ENCODE peak calls at places on chromosomes 13 and 19, in five cellular contexts. O, J, T, N and S are unnamed samples.

GRCh38 chr13:34914416-34914815 is 27.7 kb upstream of the NBEA start:
- DNase-seq in O (no peak), N (no peak), T (no peak), J (no peak), S (no peak)

GRCh38 chr13:27796544-27797227 is 4.4 kb downstream of the GSX1 start:
- DNase-seq in T (no peak), J (no peak), N (no peak), O (no peak), S (no peak)

GRCh38 chr13:95536629-95537241 is 15.8 kb upstream of the CLDN10 start:
- DNase-seq in O (no peak), N (no peak), J (no peak), T (peak), S (peak)

GRCh38 chr13:112329376-112329775 is 46.8 kb upstream of the SPACA7 start:
- DNase-seq in J (no peak), O (no peak), N (no peak), T (no peak), S (no peak)

GRCh38 chr19:13693933-13694332 is 70.4 kb upstream of the MRI1 start:
- DNase-seq in T (no peak), J (no peak), O (no peak), N (no peak), S (no peak)

GRCh38 chr13:50123862-50124535 is 108.8 kb downstream of the KCNRG start:
- DNase-seq in O (peak), N (peak), T (peak), J (peak), S (peak)

GRCh38 chr13:32645854-32646253 is 59.6 kb downstream of the PDS5B start:
- DNase-seq in O (no peak), J (no peak), T (no peak), N (no peak), S (no peak)

GRCh38 chr13:99812611-99813010 is 159.0 kb downstream of the ZIC5 start:
- DNase-seq in O (no peak), J (no peak), T (no peak), N (no peak), S (peak)

GRCh38 chr19:31905980-31906948 is 439.1 kb upstream of the ZNF507 start:
- DNase-seq in N (no peak), T (peak), O (no peak), J (no peak), S (peak)

GRCh38 chr19:47273313-47274070 is 1.2 kb upstream of the INAFM1 start:
- DNase-seq in J (peak), T (peak), O (peak), N (peak), S (peak)

GRCh38 chr13:26449063-26449848 is 108.2 kb upstream of the WASF3 start:
- DNase-seq in O (no peak), N (no peak), J (no peak), T (no peak), S (no peak)

GRCh38 chr19:33497778-33498175 is 23.8 kb downstream of the PEPD start:
- DNase-seq in T (no peak), O (no peak), J (no peak), N (no peak), S (no peak)

GRCh38 chr19:19064098-19064722 is 416 bp downstream of the SLC25A42 start:
- DNase-seq in O (no peak), T (no peak), N (peak), J (no peak), S (no peak)

GRCh38 chr19:11018743-11019142 is 57.9 kb downstream of the SMARCA4 start:
- DNase-seq in N (no peak), O (no peak), J (no peak), T (no peak), S (no peak)